ENCODE peak calls at places on chromosome 22, in four cellular contexts. B is AG04449, I is SK-N-SH, X is stomach. E is an unnamed sample.

GRCh38 chr22:44037519-44038370 is 13.6 kb downstream of the PARVB start:
- DNase-seq in B (peak; percentile 75), I (no peak), X (no peak), E (peak; percentile 23)

GRCh38 chr22:26798433-26799065 is 141.2 kb downstream of the MIAT start:
- DNase-seq in B (no peak), I (no peak), X (no peak), E (no peak)

GRCh38 chr22:47084226-47084625 is 321.8 kb downstream of the TBC1D22A start:
- DNase-seq in B (no peak), I (no peak), X (no peak), E (no peak)

GRCh38 chr22:23058481-23059336 is 11.6 kb upstream of the GNAZ start:
- DNase-seq in B (no peak), I (no peak), X (peak; percentile 11), E (no peak)

GRCh38 chr22:47279337-47279736 is 516.9 kb downstream of the TBC1D22A start:
- DNase-seq in B (no peak), I (no peak), X (no peak), E (no peak)

GRCh38 chr22:43796567-43796966 is 15.5 kb downstream of the EFCAB6 start:
- DNase-seq in B (peak; percentile 34), I (peak; percentile 11), X (no peak), E (no peak)

GRCh38 chr22:36439481-36440271 is 41.8 kb downstream of the TXN2 start:
- DNase-seq in B (peak; percentile 70), I (peak; percentile 51), X (no peak), E (peak; percentile 21)

GRCh38 chr22:36003972-36004674 is 24.5 kb downstream of the RBFOX2 start:
- DNase-seq in B (no peak), I (no peak), X (no peak), E (no peak)

GRCh38 chr22:17772963-17773605 is 1.2 kb downstream of the BID start:
- DNase-seq in B (no peak), I (no peak), X (no peak), E (no peak)

GRCh38 chr22:39026509-39027150 is 5.7 kb downstream of the APOBEC3D start:
- DNase-seq in B (no peak), I (no peak), X (no peak), E (no peak)

GRCh38 chr22:34972498-34972897 is 93.5 kb upstream of the ISX start:
- DNase-seq in B (no peak), I (no peak), X (no peak), E (no peak)

GRCh38 chr22:25928038-25928437 is 186.1 kb downstream of the MYO18B start:
- DNase-seq in B (no peak), I (no peak), X (no peak), E (no peak)

GRCh38 chr22:31288496-31289235 is 3.6 kb downstream of the PIK3IP1 start:
- DNase-seq in B (no peak), I (no peak), X (no peak), E (no peak)

GRCh38 chr22:31287818-31288495 is 4.3 kb downstream of the PIK3IP1 start:
- DNase-seq in B (no peak), I (no peak), X (no peak), E (no peak)

GRCh38 chr22:31290494-31291402 is 1.5 kb downstream of the PIK3IP1 start:
- DNase-seq in B (no peak), I (peak; percentile 96), X (peak; percentile 99), E (peak; percentile 77)

GRCh38 chr22:31291403-31291715 is 929 bp downstream of the PIK3IP1 start:
- DNase-seq in B (no peak), I (no peak), X (no peak), E (no peak)

GRCh38 chr22:31289335-31289734 is 3.0 kb downstream of the PIK3IP1 start:
- DNase-seq in B (no peak), I (no peak), X (peak; percentile 47), E (no peak)
- H3K4me3 ChIP-seq in B (no peak overlapping the region), I (no peak overlapping the region), X (peak overlapping the region; percentile 70), E (no peak overlapping the region)

GRCh38 chr22:21641795-21642583 is at the start of gene SDF2L1:
- DNase-seq in B (peak; percentile 91), I (peak; percentile 98), X (peak; percentile 99), E (peak; percentile 96)
- TF ChIP-seq CTCF in B (peak; percentile 21), I (peak; percentile 1), X (no peak), E (no peak)

DNA sequence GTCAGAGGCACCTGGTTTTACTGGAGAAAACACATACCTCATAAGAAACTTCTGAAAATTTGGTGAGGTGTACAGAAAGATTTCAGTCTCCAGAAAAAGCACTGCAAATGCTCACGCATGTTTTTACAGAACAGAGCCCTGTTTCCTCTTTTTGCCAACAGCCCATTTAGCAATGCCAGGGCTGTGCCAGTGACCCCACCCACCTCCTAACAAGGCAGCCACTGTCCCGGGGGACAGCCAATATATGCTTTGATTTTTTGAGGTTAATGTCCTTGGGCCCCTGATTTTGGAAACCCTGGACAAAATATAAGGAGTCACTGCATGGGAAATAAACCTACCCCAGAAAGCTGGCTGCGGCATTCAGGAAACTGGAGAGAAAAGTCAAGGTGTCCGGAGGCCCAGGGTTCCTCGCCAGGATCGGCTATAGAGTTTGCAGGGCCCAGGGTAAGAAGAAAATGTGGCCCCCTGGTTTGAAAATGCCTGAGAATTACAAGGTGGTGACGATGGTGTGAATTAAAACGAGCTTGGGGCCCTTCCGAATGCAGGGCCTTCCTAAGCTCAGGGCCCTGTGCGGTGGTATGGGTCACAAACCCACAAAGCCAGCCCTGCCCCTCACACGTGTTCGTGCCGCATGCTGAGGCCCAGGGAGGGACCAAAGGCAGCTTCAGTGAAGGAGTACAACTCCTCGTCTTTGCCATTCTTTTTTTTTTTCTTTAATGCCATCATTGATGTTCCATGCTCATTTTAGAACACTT is 71.1 kb upstream of the WNT7B start:
- DNase-seq in B (no peak), I (no peak), X (peak; percentile 26), E (no peak)
- H3K4me3 ChIP-seq in B (no peak overlapping the region), I (no peak overlapping the region), X (no peak overlapping the region), E (no peak overlapping the region)

GRCh38 chr22:50401907-50402306 is 58.8 kb downstream of the PPP6R2 start:
- DNase-seq in B (no peak), I (no peak), X (no peak), E (no peak)
- TF ChIP-seq CTCF in B (no peak), I (no peak), X (no peak), E (no peak)